ENCODE peak calls at places on chromosome 9, in four cellular contexts. One of them, this sample, is unnamed.

GRCh38 chr9:119167267-119167666 is 202.0 kb downstream of the BRINP1 start:
- DNase-seq in K562: no peak
- DNase-seq in HCT116: no peak
- DNase-seq in H1: no peak
- DNase-seq in this sample: no peak

GRCh38 chr9:84371737-84372136 is 31.2 kb upstream of the SLC28A3 start:
- DNase-seq in K562: no peak
- DNase-seq in HCT116: no peak
- DNase-seq in H1: no peak
- DNase-seq in this sample: no peak

GRCh38 chr9:92770005-92770995 is 5.7 kb upstream of the BICD2 start:
- DNase-seq in K562: peak; percentile 67
- DNase-seq in HCT116: no peak
- DNase-seq in H1: no peak
- DNase-seq in this sample: no peak

GRCh38 chr9:105656131-105656921 is 5.9 kb upstream of the TAL2 start:
- DNase-seq in K562: peak; percentile 83
- DNase-seq in HCT116: no peak
- DNase-seq in H1: peak; percentile 68
- DNase-seq in this sample: peak; percentile 86

GRCh38 chr9:123825337-123825736 is 104.6 kb downstream of the DENND1A start:
- DNase-seq in K562: no peak
- DNase-seq in HCT116: no peak
- DNase-seq in H1: no peak
- DNase-seq in this sample: no peak

GRCh38 chr9:6833518-6834192 is 75.9 kb downstream of the KDM4C start:
- DNase-seq in K562: no peak
- DNase-seq in HCT116: no peak
- DNase-seq in H1: no peak
- DNase-seq in this sample: no peak

GRCh38 chr9:110141118-110141797 is 66.7 kb downstream of the C9orf152 start:
- DNase-seq in K562: no peak
- DNase-seq in HCT116: no peak
- DNase-seq in H1: no peak
- DNase-seq in this sample: no peak

GRCh38 chr9:76690575-76691370 is 73.5 kb upstream of the PCA3 start:
- DNase-seq in K562: no peak
- DNase-seq in HCT116: no peak
- DNase-seq in H1: peak; percentile 16
- DNase-seq in this sample: no peak

GRCh38 chr9:72022846-72023245 is 37.6 kb downstream of the C9orf57 start:
- DNase-seq in K562: no peak
- DNase-seq in HCT116: no peak
- DNase-seq in H1: no peak
- DNase-seq in this sample: no peak

GRCh38 chr9:35426627-35427026 is 63.3 kb upstream of the RUSC2 start:
- DNase-seq in K562: no peak
- DNase-seq in HCT116: no peak
- DNase-seq in H1: no peak
- DNase-seq in this sample: no peak

DNA sequence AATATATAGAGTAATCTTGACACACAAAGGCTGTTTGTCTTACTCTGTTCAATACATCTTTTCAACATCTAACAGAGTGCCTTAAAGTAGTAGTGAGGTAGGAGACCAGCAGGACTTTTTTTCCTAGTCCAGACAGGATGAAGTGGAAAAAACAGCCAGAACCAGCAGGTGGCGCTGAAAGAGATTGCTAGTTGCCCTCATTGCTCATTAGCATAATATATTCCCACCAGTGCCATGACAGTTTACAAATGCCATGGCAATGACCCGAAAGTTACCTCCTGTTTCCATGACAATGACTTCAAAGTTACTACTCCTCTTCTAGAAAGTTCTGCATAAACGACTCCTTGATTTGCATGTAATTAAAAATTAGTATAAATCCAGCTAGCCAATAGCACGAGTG is 387.4 kb downstream of the ACTL7B start:
- DNase-seq in K562: peak; percentile 44
- DNase-seq in HCT116: peak; percentile 54
- DNase-seq in H1: peak; percentile 84
- DNase-seq in this sample: peak; percentile 7
- TF ChIP-seq JUND in K562: no peak
- TF ChIP-seq JUND in HCT116: no peak
- TF ChIP-seq JUND in H1: no peak
- TF ChIP-seq JUND in this sample: no peak

GRCh38 chr9:107946364-107947137 is 457.0 kb upstream of the KLF4 start:
- DNase-seq in K562: no peak
- DNase-seq in HCT116: no peak
- DNase-seq in H1: no peak
- DNase-seq in this sample: no peak

GRCh38 chr9:107943901-107944300 is 454.3 kb upstream of the KLF4 start:
- DNase-seq in K562: no peak
- DNase-seq in HCT116: no peak
- DNase-seq in H1: no peak
- DNase-seq in this sample: no peak

GRCh38 chr9:107944387-107944786 is 454.8 kb upstream of the KLF4 start:
- DNase-seq in K562: no peak
- DNase-seq in HCT116: no peak
- DNase-seq in H1: no peak
- DNase-seq in this sample: no peak

GRCh38 chr9:107945493-107945892 is 455.9 kb upstream of the KLF4 start:
- DNase-seq in K562: peak; percentile 26
- DNase-seq in HCT116: no peak
- DNase-seq in H1: no peak
- DNase-seq in this sample: no peak

DNA sequence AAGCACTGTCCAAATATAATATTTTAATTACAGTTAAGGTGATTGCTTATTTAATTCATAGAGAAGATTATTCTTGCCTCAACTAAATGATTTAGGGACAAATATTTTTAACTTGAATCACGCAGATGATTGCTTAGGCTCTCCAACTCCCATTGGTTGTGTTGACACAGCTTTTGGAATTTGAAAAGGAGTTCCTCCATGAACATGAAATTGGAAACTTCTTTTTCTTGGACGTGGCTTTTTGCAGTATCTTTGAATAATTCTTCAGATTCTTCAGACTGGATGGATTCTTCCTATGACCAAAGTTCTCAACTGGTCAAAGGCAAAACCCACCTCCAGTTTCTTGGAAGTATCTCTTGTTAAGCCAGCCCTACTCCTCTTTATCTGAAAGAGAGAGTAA is 456.4 kb upstream of the KLF4 start:
- DNase-seq in K562: no peak
- DNase-seq in HCT116: no peak
- DNase-seq in H1: no peak
- DNase-seq in this sample: no peak
- TF ChIP-seq JUND in K562: no peak
- TF ChIP-seq JUND in HCT116: no peak
- TF ChIP-seq JUND in H1: no peak
- TF ChIP-seq JUND in this sample: no peak

GRCh38 chr9:20619492-20619860 is 2.8 kb downstream of the MLLT3 start:
- DNase-seq in K562: no peak
- DNase-seq in HCT116: no peak
- DNase-seq in H1: no peak
- DNase-seq in this sample: no peak
- TF ChIP-seq JUND in K562: no peak
- TF ChIP-seq JUND in HCT116: no peak
- TF ChIP-seq JUND in H1: no peak
- TF ChIP-seq JUND in this sample: no peak

GRCh38 chr9:96048954-96049831 is 173.7 kb downstream of the ERCC6L2 start:
- DNase-seq in K562: no peak
- DNase-seq in HCT116: no peak
- DNase-seq in H1: no peak
- DNase-seq in this sample: no peak
- TF ChIP-seq JUND in K562: no peak
- TF ChIP-seq JUND in HCT116: no peak
- TF ChIP-seq JUND in H1: no peak
- TF ChIP-seq JUND in this sample: no peak